ENCODE peak calls at places on chromosome 21, in nine cellular contexts. Y, F, D, J, T, V, Q, S and G are unnamed samples. For H3K9me3, the result is how much of the 10 kb centered on the place peaks cover.

GRCh38 chr21:37700641-37701202 is 215.5 kb downstream of the KCNJ6 start:
- DNase-seq in Y (peak), F (peak), D (peak), J (peak), T (no peak), V (no peak), Q (no peak), S (no peak), G (no peak)

GRCh38 chr21:15730484-15731242 is 881 bp downstream of the USP25 start:
- DNase-seq in Y (peak), F (peak), D (peak), J (no peak), T (peak), V (no peak), Q (no peak), S (no peak), G (no peak)

GRCh38 chr21:9758888-9759287 is 762.5 kb upstream of the TPTE start:
- DNase-seq in Y (no peak), F (no peak), D (no peak), J (no peak), T (no peak), V (peak), Q (no peak), S (no peak), G (no peak)

GRCh38 chr21:20996421-20997307 is 1.5 kb upstream of the NCAM2 start:
- DNase-seq in Y (no peak), F (peak), D (no peak), J (peak), T (no peak), V (no peak), Q (no peak), S (no peak), G (no peak)

GRCh38 chr21:36656138-36656537 is 42.8 kb upstream of the SIM2 start:
- DNase-seq in Y (no peak), F (no peak), D (no peak), J (no peak), T (no peak), V (no peak), Q (peak), S (no peak), G (no peak)

GRCh38 chr21:35164380-35164779 is 115.3 kb upstream of the RUNX1 start:
- DNase-seq in Y (no peak), F (no peak), D (no peak), J (no peak), T (no peak), V (no peak), Q (no peak), S (no peak), G (no peak)

GRCh38 chr21:16082038-16082816 is 352.4 kb downstream of the USP25 start:
- DNase-seq in Y (peak), F (no peak), D (peak), J (peak), T (no peak), V (no peak), Q (no peak), S (no peak), G (no peak)

GRCh38 chr21:29691616-29692491 is 247.9 kb downstream of the GRIK1 start:
- DNase-seq in Y (no peak), F (no peak), D (no peak), J (no peak), T (no peak), V (no peak), Q (no peak), S (no peak), G (no peak)

GRCh38 chr21:42527127-42527488 is 13.5 kb downstream of the SLC37A1 start:
- DNase-seq in Y (no peak), F (no peak), D (no peak), J (no peak), T (no peak), V (peak), Q (no peak), S (no peak), G (no peak)

GRCh38 chr21:41877901-41878830 is 978 bp downstream of the PRDM15 start:
- DNase-seq in Y (peak), F (peak), D (peak), J (no peak), T (no peak), V (no peak), Q (peak), S (no peak), G (peak)

GRCh38 chr21:36400719-36401118 is 15.5 kb downstream of the CHAF1B start:
- DNase-seq in Y (no peak), F (no peak), D (no peak), J (no peak), T (no peak), V (no peak), Q (no peak), S (no peak), G (no peak)

GRCh38 chr21:42684109-42684916 is 30.9 kb downstream of the PDE9A start:
- DNase-seq in Y (peak), F (no peak), D (peak), J (no peak), T (no peak), V (no peak), Q (peak), S (no peak), G (peak)

GRCh38 chr21:26506951-26507350 is 66.1 kb downstream of the CYYR1 start:
- DNase-seq in Y (no peak), F (no peak), D (no peak), J (no peak), T (no peak), V (no peak), Q (no peak), S (no peak), G (no peak)

GRCh38 chr21:45748593-45748992 is 105.1 kb downstream of the PCBP3 start:
- DNase-seq in Y (no peak), F (no peak), D (no peak), J (no peak), T (no peak), V (no peak), Q (no peak), S (no peak), G (no peak)

GRCh38 chr21:38282921-38283320 is 26.1 kb downstream of the KCNJ15 start:
- DNase-seq in Y (no peak), F (no peak), D (no peak), J (no peak), T (no peak), V (no peak), Q (no peak), S (no peak), G (no peak)

GRCh38 chr21:35559128-35559831 is 501.0 kb downstream of the SETD4 start:
- DNase-seq in Y (no peak), F (no peak), D (no peak), J (no peak), T (no peak), V (no peak), Q (no peak), S (no peak), G (no peak)

GRCh38 chr21:36321325-36322082 is 1.5 kb downstream of the MORC3 start:
- DNase-seq in Y (peak), F (peak), D (peak), J (peak), T (peak), V (no peak), Q (no peak), S (no peak), G (no peak)

GRCh38 chr21:17930102-17930501 is 110.9 kb upstream of the C21orf91 start:
- DNase-seq in Y (no peak), F (no peak), D (no peak), J (peak), T (no peak), V (no peak), Q (no peak), S (no peak), G (no peak)

GRCh38 chr21:45887788-45888187 is 93.8 kb upstream of the COL6A1 start:
- DNase-seq in Y (no peak), F (no peak), D (no peak), J (no peak), T (no peak), V (no peak), Q (no peak), S (no peak), G (no peak)

GRCh38 chr21:32753818-32754610 is 17.5 kb downstream of the PAXBP1 start:
- DNase-seq in Y (no peak), F (no peak), D (no peak), J (no peak), T (no peak), V (no peak), Q (no peak), S (no peak), G (no peak)

GRCh38 chr21:42151148-42152074 is 67.5 kb upstream of the ABCG1 start:
- DNase-seq in Y (no peak), F (no peak), D (no peak), J (no peak), T (no peak), V (peak), Q (peak), S (no peak), G (no peak)

GRCh38 chr21:46096997-46097825 is 701 bp upstream of the COL6A2 start:
- DNase-seq in Y (no peak), F (no peak), D (no peak), J (no peak), T (peak), V (peak), Q (peak), S (no peak), G (peak)

GRCh38 chr21:35226960-35227741 is 178.0 kb upstream of the RUNX1 start:
- DNase-seq in Y (peak), F (no peak), D (peak), J (no peak), T (no peak), V (no peak), Q (no peak), S (peak), G (peak)

GRCh38 chr21:38159355-38159754 is 97.4 kb upstream of the KCNJ15 start:
- DNase-seq in Y (peak), F (peak), D (peak), J (peak), T (peak), V (peak), Q (peak), S (no peak), G (no peak)

GRCh38 chr21:25107708-25108107 is 499.6 kb downstream of the MRPL39 start:
- DNase-seq in Y (no peak), F (no peak), D (no peak), J (no peak), T (no peak), V (no peak), Q (no peak), S (no peak), G (no peak)

GRCh38 chr21:17858764-17859163 is 39.6 kb upstream of the C21orf91 start:
- DNase-seq in Y (no peak), F (peak), D (no peak), J (peak), T (no peak), V (no peak), Q (no peak), S (no peak), G (no peak)

GRCh38 chr21:25887166-25887565 is 152.4 kb downstream of the GABPA start:
- DNase-seq in Y (no peak), F (no peak), D (no peak), J (peak), T (no peak), V (no peak), Q (no peak), S (no peak), G (no peak)

GRCh38 chr21:38793060-38793459 is 12.7 kb upstream of the ETS2 start:
- DNase-seq in Y (no peak), F (no peak), D (no peak), J (no peak), T (no peak), V (peak), Q (no peak), S (no peak), G (no peak)

GRCh38 chr21:42663860-42664535 is 10.6 kb downstream of the PDE9A start:
- DNase-seq in Y (no peak), F (no peak), D (no peak), J (no peak), T (no peak), V (no peak), Q (no peak), S (no peak), G (no peak)

GRCh38 chr21:24290151-24290833 is 1317.0 kb downstream of the MRPL39 start:
- DNase-seq in Y (no peak), F (no peak), D (peak), J (no peak), T (no peak), V (no peak), Q (no peak), S (peak), G (no peak)

GRCh38 chr21:45822002-45822397 is 159.6 kb upstream of the COL6A1 start:
- DNase-seq in Y (no peak), F (no peak), D (no peak), J (no peak), T (no peak), V (no peak), Q (no peak), S (no peak), G (no peak)

GRCh38 chr21:35316933-35317332 is 267.8 kb upstream of the RUNX1 start:
- DNase-seq in Y (no peak), F (no peak), D (no peak), J (no peak), T (no peak), V (no peak), Q (no peak), S (no peak), G (no peak)

GRCh38 chr21:31398574-31398973 is 54.5 kb upstream of the TIAM1 start:
- DNase-seq in Y (no peak), F (no peak), D (peak), J (no peak), T (no peak), V (no peak), Q (no peak), S (no peak), G (no peak)
- H3K9me3 ChIP-seq in Y (under half), F (under half), D (under half), J (under half), T (under half), V (under half), Q (under half), S (under half), G (under half)

GRCh38 chr21:34061983-34062382 is 11.4 kb upstream of the MRPS6 start:
- DNase-seq in Y (peak), F (no peak), D (peak), J (no peak), T (no peak), V (no peak), Q (no peak), S (no peak), G (no peak)

DNA sequence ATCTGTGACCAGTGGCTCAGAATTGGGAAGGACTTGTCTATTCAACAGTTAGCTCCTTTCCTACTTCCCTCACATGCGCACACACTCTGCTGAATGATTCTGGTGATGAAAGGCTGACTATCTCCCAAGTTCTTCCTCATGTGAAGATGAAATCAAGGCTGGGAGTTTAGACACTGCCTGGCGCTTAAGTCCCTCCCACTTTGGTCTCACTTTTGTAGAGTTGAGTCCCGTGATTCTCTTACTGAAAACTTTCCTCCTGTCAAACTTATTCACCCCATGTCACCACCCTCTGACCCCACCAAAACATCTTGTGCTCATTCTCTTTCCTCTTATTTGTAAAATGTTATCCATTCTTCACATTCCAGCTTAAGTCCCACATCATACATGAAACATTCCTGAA is 8.4 kb upstream of the MRPS6 start:
- DNase-seq in Y (no peak), F (no peak), D (no peak), J (no peak), T (no peak), V (no peak), Q (no peak), S (no peak), G (no peak)
- H3K9me3 ChIP-seq in Y (under half), F (under half), D (under half), J (under half), T (under half), V (under half), Q (under half), S (under half), G (under half)

GRCh38 chr21:31005019-31005418 is 33.3 kb downstream of the KRTAP19-8 start:
- DNase-seq in Y (no peak), F (no peak), D (no peak), J (no peak), T (no peak), V (no peak), Q (no peak), S (no peak), G (no peak)
- H3K9me3 ChIP-seq in Y (under half), F (under half), D (under half), J (under half), T (under half), V (under half), Q (under half), S (under half), G (under half)

GRCh38 chr21:40505681-40506080 is 341.3 kb downstream of the DSCAM start:
- DNase-seq in Y (no peak), F (no peak), D (no peak), J (no peak), T (no peak), V (no peak), Q (no peak), S (no peak), G (no peak)

GRCh38 chr21:40507978-40508377 is 339.0 kb downstream of the DSCAM start:
- DNase-seq in Y (no peak), F (no peak), D (no peak), J (no peak), T (no peak), V (no peak), Q (no peak), S (no peak), G (no peak)

GRCh38 chr21:40504825-40505224 is 342.1 kb downstream of the DSCAM start:
- DNase-seq in Y (no peak), F (no peak), D (no peak), J (no peak), T (no peak), V (no peak), Q (no peak), S (no peak), G (no peak)
- H3K9me3 ChIP-seq in Y (under half), F (under half), D (under half), J (under half), T (under half), V (under half), Q (under half), S (under half), G (under half)

DNA sequence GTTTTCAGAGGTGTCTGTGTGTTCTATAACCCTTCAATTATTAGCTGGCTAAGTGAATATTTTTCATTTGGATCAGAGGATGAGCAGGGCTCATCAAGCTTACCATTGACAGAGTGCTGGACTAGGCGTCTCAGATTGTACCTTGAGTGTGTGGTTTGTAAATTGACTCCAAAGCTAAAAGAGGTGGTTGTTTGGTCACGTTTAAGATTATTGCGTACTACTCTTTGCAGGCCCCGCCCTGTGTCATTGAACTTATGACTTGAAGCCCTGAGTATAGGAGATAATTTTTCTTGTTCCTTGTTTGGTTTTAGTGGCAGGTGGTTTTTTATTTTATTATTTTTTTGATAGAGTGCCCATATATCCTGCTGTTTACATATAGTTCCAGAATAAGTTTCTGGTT is 17.7 kb downstream of the MRPS6 start:
- DNase-seq in Y (no peak), F (no peak), D (no peak), J (no peak), T (no peak), V (no peak), Q (no peak), S (no peak), G (no peak)
- H3K9me3 ChIP-seq in Y (under half), F (under half), D (under half), J (under half), T (under half), V (under half), Q (under half), S (under half), G (under half)

GRCh38 chr21:27725916-27726315 is 759.0 kb upstream of the ADAMTS5 start:
- DNase-seq in Y (no peak), F (no peak), D (no peak), J (no peak), T (no peak), V (no peak), Q (no peak), S (no peak), G (no peak)
- H3K9me3 ChIP-seq in Y (under half), F (under half), D (under half), J (under half), T (under half), V (under half), Q (under half), S (under half), G (under half)

GRCh38 chr21:44742418-44743153 is 31.2 kb upstream of the TSPEAR start:
- DNase-seq in Y (peak), F (no peak), D (peak), J (no peak), T (no peak), V (no peak), Q (no peak), S (no peak), G (no peak)
- H3K9me3 ChIP-seq in Y (under half), F (under half), D (under half), J (under half), T (under half), V (under half), Q (under half), S (under half), G (under half)